ENCODE peak calls at places on chromosomes 13 and 19, in ten cellular contexts. W, E, X, F, I, T, H, G, A and U are unnamed samples.

GRCh38 chr13:67086260-67086659 is 143.9 kb downstream of the PCDH9 start:
- DNase-seq in W (no peak), E (no peak), X (no peak), F (no peak), I (no peak), T (no peak), H (no peak), G (no peak), A (no peak), U (no peak)

GRCh38 chr19:1598777-1599459 is 6.3 kb upstream of the MBD3 start:
- DNase-seq in W (no peak), E (no peak), X (no peak), F (no peak), I (no peak), T (no peak), H (no peak), G (no peak), A (no peak), U (no peak)

GRCh38 chr13:54185785-54186184 is 1157.2 kb downstream of the OLFM4 start:
- DNase-seq in W (no peak), E (no peak), X (peak; percentile 1), F (no peak), I (peak; percentile 11), T (peak; percentile 73), H (no peak), G (no peak), A (no peak), U (no peak)

GRCh38 chr19:13953021-13953531 is 767 bp downstream of the DCAF15 start:
- DNase-seq in W (peak; percentile 63), E (no peak), X (peak; percentile 58), F (no peak), I (peak; percentile 59), T (peak; percentile 63), H (no peak), G (peak; percentile 45), A (no peak), U (no peak)

GRCh38 chr19:13841339-13842293 is 35.3 kb upstream of the NANOS3 start:
- DNase-seq in W (peak; percentile 53), E (no peak), X (no peak), F (no peak), I (peak; percentile 35), T (no peak), H (no peak), G (peak; percentile 74), A (no peak), U (peak; percentile 96)

GRCh38 chr13:56622840-56623239 is 517.9 kb upstream of the PRR20A start:
- DNase-seq in W (no peak), E (no peak), X (no peak), F (no peak), I (no peak), T (no peak), H (no peak), G (no peak), A (no peak), U (no peak)

GRCh38 chr13:78317030-78317429 is 286.3 kb downstream of the POU4F1 start:
- DNase-seq in W (peak; percentile 38), E (no peak), X (no peak), F (no peak), I (peak; percentile 10), T (peak; percentile 58), H (no peak), G (no peak), A (no peak), U (no peak)

GRCh38 chr13:51479199-51479523 is 26.3 kb upstream of the INTS6 start:
- DNase-seq in W (peak; percentile 78), E (no peak), X (peak; percentile 87), F (no peak), I (no peak), T (no peak), H (no peak), G (no peak), A (no peak), U (no peak)

GRCh38 chr13:36131215-36131930 is at the start of gene DCLK1:
- DNase-seq in W (peak; percentile 43), E (no peak), X (no peak), F (peak; percentile 56), I (peak; percentile 60), T (peak; percentile 85), H (no peak), G (peak; percentile 54), A (no peak), U (peak; percentile 61)

GRCh38 chr13:41178040-41178439 is 16.3 kb downstream of the KBTBD7 start:
- DNase-seq in W (peak; percentile 60), E (no peak), X (peak; percentile 14), F (no peak), I (no peak), T (no peak), H (no peak), G (no peak), A (no peak), U (no peak)

GRCh38 chr13:33026489-33027152 is 10.4 kb downstream of the KL start:
- DNase-seq in W (no peak), E (no peak), X (no peak), F (no peak), I (no peak), T (no peak), H (no peak), G (peak; percentile 40), A (no peak), U (no peak)

GRCh38 chr13:74839656-74840055 is 642.3 kb downstream of the TBC1D4 start:
- DNase-seq in W (peak; percentile 77), E (no peak), X (peak; percentile 76), F (no peak), I (no peak), T (no peak), H (no peak), G (no peak), A (no peak), U (no peak)

GRCh38 chr13:29411493-29411892 is 184.0 kb downstream of the SLC7A1 start:
- DNase-seq in W (peak; percentile 55), E (no peak), X (peak; percentile 48), F (no peak), I (no peak), T (no peak), H (no peak), G (no peak), A (no peak), U (no peak)
- TF ChIP-seq CTCF in W (no peak), E (no peak), X (no peak), F (no peak), I (no peak), T (no peak), H (no peak), G (no peak), A (no peak), U (no peak)

GRCh38 chr13:40069173-40070044 is 413.9 kb downstream of the COG6 start:
- DNase-seq in W (peak; percentile 82), E (no peak), X (peak; percentile 61), F (peak; percentile 72), I (peak; percentile 80), T (peak; percentile 75), H (peak; percentile 23), G (peak; percentile 83), A (no peak), U (peak; percentile 79)
- H3K4me3 ChIP-seq in W (no peak overlapping the region), E (no peak overlapping the region), X (no peak overlapping the region), F (no peak overlapping the region), I (no peak overlapping the region), T (no peak overlapping the region), H (no peak overlapping the region), G (no peak overlapping the region), A (peak overlapping the region; percentile 37), U (peak overlapping the region; percentile 19)

DNA sequence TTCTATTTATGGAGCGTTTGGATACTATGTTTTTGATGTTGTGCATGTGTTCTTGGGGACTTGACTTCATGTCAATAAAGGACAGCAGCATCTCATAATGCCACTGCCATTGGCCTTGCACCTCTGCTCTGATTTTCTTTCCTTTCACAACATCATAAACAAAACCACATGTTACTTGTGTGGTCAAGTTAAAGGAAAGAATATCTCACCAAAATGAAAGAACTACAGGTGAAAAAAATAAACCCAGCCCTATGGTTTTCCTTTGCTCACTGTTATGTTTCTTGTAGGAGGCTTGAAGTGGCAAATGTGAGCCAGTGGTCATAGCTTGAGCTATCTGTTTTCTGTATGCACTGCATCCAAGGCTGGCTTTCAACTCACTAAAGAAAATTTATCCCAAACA is 240.4 kb downstream of the KCNRG start:
- DNase-seq in W (no peak), E (no peak), X (no peak), F (no peak), I (no peak), T (no peak), H (no peak), G (no peak), A (no peak), U (no peak)
- TF ChIP-seq CTCF in W (no peak), E (no peak), X (no peak), F (no peak), I (no peak), T (no peak), H (no peak), G (no peak), A (no peak), U (no peak)

GRCh38 chr19:6066661-6067646 is 43.3 kb downstream of the RFX2 start:
- DNase-seq in W (peak; percentile 94), E (no peak), X (peak; percentile 88), F (peak; percentile 85), I (peak; percentile 95), T (peak; percentile 98), H (no peak), G (peak; percentile 97), A (peak; percentile 71), U (peak; percentile 28)
- H3K4me3 ChIP-seq in W (no peak overlapping the region), E (no peak overlapping the region), X (no peak overlapping the region), F (no peak overlapping the region), I (no peak overlapping the region), T (no peak overlapping the region), H (no peak overlapping the region), G (no peak overlapping the region), A (no peak overlapping the region), U (no peak overlapping the region)

GRCh38 chr13:110089100-110089499 is 217.9 kb downstream of the COL4A1 start:
- DNase-seq in W (no peak), E (no peak), X (no peak), F (no peak), I (no peak), T (no peak), H (no peak), G (no peak), A (no peak), U (no peak)

GRCh38 chr13:110092869-110093268 is 214.1 kb downstream of the COL4A1 start:
- DNase-seq in W (peak; percentile 42), E (no peak), X (no peak), F (no peak), I (no peak), T (no peak), H (no peak), G (no peak), A (no peak), U (no peak)

GRCh38 chr13:110089815-110090214 is 217.1 kb downstream of the COL4A1 start:
- DNase-seq in W (no peak), E (no peak), X (no peak), F (no peak), I (no peak), T (no peak), H (no peak), G (no peak), A (no peak), U (no peak)
- TF ChIP-seq CTCF in W (peak; percentile 40), E (peak; percentile 42), X (peak; percentile 20), F (no peak), I (no peak), T (peak; percentile 44), H (peak; percentile 43), G (no peak), A (no peak), U (no peak)

GRCh38 chr13:23979361-23980159 is 82.3 kb upstream of the C1QTNF9B start:
- DNase-seq in W (peak; percentile 79), E (no peak), X (peak; percentile 29), F (peak; percentile 54), I (peak; percentile 76), T (peak; percentile 81), H (peak; percentile 62), G (peak; percentile 86), A (no peak), U (no peak)
- H3K4me3 ChIP-seq in W (peak overlapping the region; percentile 64), E (peak overlapping the region; percentile 64), X (peak overlapping the region; percentile 33), F (peak overlapping the region; percentile 47), I (peak overlapping the region; percentile 54), T (peak overlapping the region; percentile 73), H (peak overlapping the region; percentile 81), G (peak overlapping the region; percentile 53), A (peak overlapping the region; percentile 62), U (peak overlapping the region; percentile 58)